ENCODE peak calls at places on chromosome 6, in six cellular contexts. D is stimulated activated CD8-positive, alpha-beta memory T cell treated with anti-CD3 and anti-CD28 coated beads, Interleukin-15, amount 100 ng/mL, for 4 hours; Q is coronary artery; T is T-cell; U is fibroblast of mammary gland; N is RPMI7951. Z is an unnamed sample.
A peak's percentile ranks its signal among the peaks of the same experiment; 100 is the strongest.

GRCh38 chr6:54366647-54367327 is 58.5 kb downstream of the TINAG start:
- DNase-seq in Q (no peak), D (no peak), U (no peak), N (no peak), T (no peak), Z (no peak)

GRCh38 chr6:105794263-105794662 is 291.9 kb upstream of the PRDM1 start:
- DNase-seq in U (no peak), N (peak; percentile 63), Q (no peak), D (no peak), T (no peak), Z (peak; percentile 70)

GRCh38 chr6:56850618-56851017 is 104.3 kb upstream of the BEND6 start:
- DNase-seq in D (no peak), U (no peak), T (no peak), Q (no peak), N (no peak), Z (no peak)

GRCh38 chr6:43945778-43946100 is 175.7 kb downstream of the VEGFA start:
- DNase-seq in D (no peak), U (no peak), Q (no peak), N (peak; percentile 96), T (no peak), Z (no peak)

GRCh38 chr6:47103931-47104330 is 61.8 kb upstream of the ADGRF1 start:
- DNase-seq in N (peak; percentile 46), U (peak; percentile 31), Q (no peak), T (no peak), D (no peak), Z (no peak)

GRCh38 chr6:144931172-144932035 is 646.3 kb downstream of the UTRN start:
- DNase-seq in T (no peak), U (peak; percentile 57), N (peak; percentile 46), D (no peak), Q (no peak), Z (peak; percentile 22)

GRCh38 chr6:139765825-139766285 is 391.4 kb upstream of the CITED2 start:
- DNase-seq in D (no peak), Q (no peak), U (peak; percentile 62), N (peak; percentile 77), T (no peak), Z (peak; percentile 37)

GRCh38 chr6:116812051-116812650 is 16.7 kb downstream of the GPRC6A start:
- DNase-seq in D (no peak), Q (no peak), U (no peak), T (no peak), N (no peak), Z (no peak)

GRCh38 chr6:126064257-126064993 is 78.1 kb downstream of the TRMT11 start:
- DNase-seq in N (no peak), T (no peak), D (no peak), U (no peak), Q (no peak), Z (no peak)

GRCh38 chr6:142848969-142849368 is 96.0 kb downstream of the HIVEP2 start:
- DNase-seq in D (no peak), U (no peak), Q (no peak), T (no peak), N (no peak), Z (no peak)

Z was measured in HuH-7.